ENCODE peak calls at places on chromosomes 6 and 20, in nine cellular contexts. O is GM20000; G is NCI-H2171; A is activated naive CD8-positive, alpha-beta T cell treated with anti-CD3 and anti-CD28 coated beads for 36 hours; Y is adipocyte; L is aorta; C is fibroblast of lung; B is SW 1271; R is nephron progenitor cell. U is an unnamed sample.

GRCh38 chr6:160386869-160387518 is 38.8 kb downstream of the SLC22A3 start:
- DNase-seq in O (no peak), G (no peak), A (no peak), Y (no peak), L (peak; percentile 81), C (peak; percentile 9), B (no peak), R (no peak), U (no peak)

GRCh38 chr20:49505518-49505917 is 23.1 kb upstream of the KCNB1 start:
- DNase-seq in O (no peak), G (peak; percentile 96), A (no peak), Y (peak; percentile 58), L (no peak), C (peak; percentile 78), B (no peak), R (peak; percentile 90), U (peak; percentile 20)

GRCh38 chr20:46438156-46438750 is 31.8 kb upstream of the ELMO2 start:
- DNase-seq in O (peak; percentile 39), G (peak; percentile 78), A (no peak), Y (peak; percentile 57), L (no peak), C (peak; percentile 21), B (peak; percentile 52), R (no peak), U (peak; percentile 34)

GRCh38 chr6:145453376-145453775 is 281.9 kb downstream of the EPM2A start:
- DNase-seq in O (no peak), G (no peak), A (no peak), Y (peak; percentile 33), L (no peak), C (peak; percentile 4), B (peak; percentile 2), R (no peak), U (no peak)

GRCh38 chr6:38080349-38080748 is 260.8 kb downstream of the ZFAND3 start:
- DNase-seq in O (no peak), G (no peak), A (no peak), Y (peak; percentile 54), L (no peak), C (peak; percentile 43), B (no peak), R (no peak), U (no peak)

GRCh38 chr6:36827261-36828079 is 11.8 kb downstream of the CPNE5 start:
- DNase-seq in O (no peak), G (no peak), A (peak; percentile 40), Y (peak; percentile 37), L (no peak), C (peak; percentile 95), B (no peak), R (no peak), U (peak; percentile 87)

GRCh38 chr6:100134703-100135102 is 140.7 kb upstream of the MCHR2 start:
- DNase-seq in O (no peak), G (no peak), A (no peak), Y (peak; percentile 10), L (no peak), C (peak; percentile 43), B (no peak), R (no peak), U (peak; percentile 18)

GRCh38 chr20:8523684-8524083 is 391.6 kb downstream of the PLCB1 start:
- DNase-seq in O (no peak), G (no peak), A (no peak), Y (no peak), L (no peak), C (no peak), B (no peak), R (no peak), U (no peak)

GRCh38 chr6:122652431-122652830 is 42.2 kb downstream of the PKIB start:
- DNase-seq in O (no peak), G (no peak), A (no peak), Y (no peak), L (no peak), C (peak; percentile 81), B (no peak), R (no peak), U (peak; percentile 29)

GRCh38 chr6:46849361-46849690 is 56.1 kb downstream of the MEP1A start:
- DNase-seq in O (no peak), G (no peak), A (no peak), Y (no peak), L (no peak), C (no peak), B (no peak), R (no peak), U (no peak)

GRCh38 chr20:51011479-51011878 is 11.4 kb downstream of the KCNG1 start:
- DNase-seq in O (no peak), G (no peak), A (no peak), Y (no peak), L (no peak), C (no peak), B (no peak), R (no peak), U (no peak)

GRCh38 chr6:131400054-131400781 is 172.8 kb upstream of the ARG1 start:
- DNase-seq in O (no peak), G (no peak), A (no peak), Y (peak; percentile 93), L (no peak), C (peak; percentile 93), B (peak; percentile 36), R (no peak), U (peak; percentile 79)

GRCh38 chr6:165664553-165665383 is 1.7 kb upstream of the PDE10A start:
- DNase-seq in O (no peak), G (no peak), A (no peak), Y (peak; percentile 7), L (no peak), C (no peak), B (no peak), R (peak; percentile 35), U (peak; percentile 7)

GRCh38 chr6:90648873-90649272 is 62.0 kb upstream of the MAP3K7 start:
- DNase-seq in O (no peak), G (no peak), A (no peak), Y (no peak), L (no peak), C (no peak), B (no peak), R (no peak), U (no peak)

GRCh38 chr6:28981833-28982475 is 23.2 kb downstream of the ZNF311 start:
- DNase-seq in O (peak; percentile 72), G (peak; percentile 43), A (peak; percentile 66), Y (peak; percentile 86), L (peak; percentile 90), C (peak; percentile 84), B (peak; percentile 84), R (peak; percentile 77), U (peak; percentile 96)

GRCh38 chr6:14732845-14733757 is 512.8 kb upstream of the JARID2 start:
- DNase-seq in O (no peak), G (no peak), A (peak; percentile 68), Y (peak; percentile 29), L (no peak), C (peak; percentile 90), B (peak; percentile 70), R (no peak), U (peak; percentile 76)

GRCh38 chr6:7106215-7106751 is 1.5 kb upstream of the RREB1 start:
- DNase-seq in O (no peak), G (no peak), A (no peak), Y (peak; percentile 26), L (no peak), C (no peak), B (peak; percentile 17), R (no peak), U (peak; percentile 89)